ENCODE peak calls at places on chromosome 22, in four cellular contexts. K is stomach, X is breast epithelium, Z is spleen. Q is an unnamed sample. For H3K4me1, the result is how much of the 10 kb centered on the place peaks cover.

GRCh38 chr22:38016182-38017078 is 32.1 kb upstream of the SOX10 start:
- DNase-seq in K (peak), X (peak), Z (no peak), Q (peak)

GRCh38 chr22:38924197-38924952 is 33.0 kb upstream of the APOBEC3A start:
- DNase-seq in Z (no peak), K (peak), X (peak), Q (peak)

GRCh38 chr22:45651931-45652528 is 19.6 kb upstream of the ATXN10 start:
- DNase-seq in Z (peak), X (no peak), K (no peak), Q (no peak)

GRCh38 chr22:33321466-33321865 is 263.3 kb upstream of the SYN3 start:
- DNase-seq in X (no peak), Z (no peak), K (no peak), Q (no peak)

GRCh38 chr22:42892571-42893316 is 35.7 kb upstream of the ARFGAP3 start:
- DNase-seq in X (no peak), Z (peak), K (peak), Q (peak)

GRCh38 chr22:50084570-50084969 is 656 bp downstream of the MLC1 start:
- DNase-seq in K (no peak), X (no peak), Z (peak), Q (no peak)

GRCh38 chr22:27776410-27776958 is 25.1 kb downstream of the MN1 start:
- DNase-seq in Z (no peak), X (no peak), K (no peak), Q (no peak)

GRCh38 chr22:27715078-27715477 is 86.5 kb downstream of the MN1 start:
- DNase-seq in K (no peak), Z (peak), X (no peak), Q (no peak)

GRCh38 chr22:45499746-45500145 is 2.9 kb upstream of the FBLN1 start:
- DNase-seq in K (no peak), Z (no peak), X (no peak), Q (no peak)

GRCh38 chr22:27686534-27686933 is 115.0 kb downstream of the MN1 start:
- DNase-seq in K (peak), Z (no peak), X (peak), Q (no peak)

GRCh38 chr22:39212721-39213376 is 31.9 kb downstream of the PDGFB start:
- DNase-seq in X (no peak), K (no peak), Z (peak), Q (no peak)

GRCh38 chr22:30921108-30921507 is 47.5 kb downstream of the MORC2 start:
- DNase-seq in X (no peak), K (no peak), Z (no peak), Q (no peak)

GRCh38 chr22:35424761-35425160 is 24.8 kb downstream of the MCM5 start:
- DNase-seq in Z (no peak), X (no peak), K (no peak), Q (no peak)

GRCh38 chr22:24410110-24410856 is 17.1 kb upstream of the ADORA2A start:
- DNase-seq in Z (no peak), K (peak), X (no peak), Q (no peak)

GRCh38 chr22:25057013-25057881 is 104.7 kb downstream of the KIAA1671 start:
- DNase-seq in X (peak), Z (peak), K (peak), Q (peak)

GRCh38 chr22:35230417-35230816 is 26.9 kb upstream of the HMGXB4 start:
- DNase-seq in Z (no peak), X (no peak), K (no peak), Q (no peak)

GRCh38 chr22:36507518-36508010 is 724 bp upstream of the FOXRED2 start:
- DNase-seq in X (no peak), Z (no peak), K (no peak), Q (no peak)

GRCh38 chr22:36923458-36923784 is 10.0 kb downstream of the CSF2RB start:
- DNase-seq in Z (peak), X (no peak), K (no peak), Q (no peak)

GRCh38 chr22:31278643-31279326 is 13.5 kb downstream of the PIK3IP1 start:
- DNase-seq in K (peak), Z (no peak), X (no peak), Q (no peak)

GRCh38 chr22:44462246-44463015 is 35.6 kb downstream of the RTL6 start:
- DNase-seq in X (no peak), K (peak), Z (peak), Q (no peak)

GRCh38 chr22:32949719-32950118 is 108.5 kb downstream of the SYN3 start:
- DNase-seq in Z (no peak), X (no peak), K (no peak), Q (no peak)

GRCh38 chr22:17912942-17913704 is 111.2 kb downstream of the MICAL3 start:
- DNase-seq in Z (no peak), X (no peak), K (no peak), Q (no peak)

GRCh38 chr22:29914165-29914564 is 31.2 kb downstream of the MTMR3 start:
- DNase-seq in Z (no peak), K (no peak), X (no peak), Q (no peak)
- H3K27ac ChIP-seq in Z (no peak), K (peak), X (peak), Q (no peak)

DNA sequence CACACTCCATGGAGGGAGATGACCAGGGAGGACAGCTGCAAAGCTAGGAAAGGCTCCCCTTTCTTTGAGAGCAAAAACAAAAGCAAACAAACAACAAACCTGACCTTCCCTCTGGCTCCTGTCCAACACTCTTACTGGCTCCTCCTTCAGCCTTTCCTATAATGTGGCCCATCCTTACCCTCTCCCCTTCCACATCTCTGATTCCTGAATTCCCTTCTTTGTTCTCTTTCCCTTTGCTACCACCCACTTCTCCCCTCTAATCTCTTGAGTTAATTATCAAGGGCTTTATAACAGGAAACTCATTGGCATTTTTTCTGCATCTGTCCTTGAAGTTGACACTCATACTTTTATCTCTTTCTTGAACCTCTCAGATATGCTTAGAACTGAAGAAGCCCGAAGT is 56.3 kb downstream of the ZNF280B start:
- DNase-seq in K (no peak), Z (no peak), X (no peak), Q (no peak)
- TF ChIP-seq POLR2AphosphoS5 in K (no peak), Z (no peak), X (no peak), Q (no peak)

GRCh38 chr22:48823941-48824340 is 1003.7 kb downstream of the BRD1 start:
- DNase-seq in X (peak), K (no peak), Z (peak), Q (no peak)
- H3K4me1 ChIP-seq in X (under half), K (under half), Z (under half), Q (under half)

GRCh38 chr22:41369089-41369745 is 12.5 kb upstream of the TEF start:
- DNase-seq in Z (no peak), K (no peak), X (no peak), Q (no peak)
- H3K27ac ChIP-seq in Z (no peak), K (peak), X (peak), Q (peak)

GRCh38 chr22:20843501-20843900 is 15.1 kb downstream of the PI4KA start:
- DNase-seq in Z (no peak), K (no peak), X (no peak), Q (no peak)
- TF ChIP-seq POLR2AphosphoS5 in Z (no peak), K (peak), X (no peak), Q (no peak)

GRCh38 chr22:46776486-46776826 is 14.0 kb downstream of the TBC1D22A start:
- DNase-seq in K (no peak), X (no peak), Z (peak), Q (no peak)
- H3K4me1 ChIP-seq in K (half or more), X (under half), Z (half or more), Q (under half)

GRCh38 chr22:19760652-19761002 is at the start of gene TBX1:
- DNase-seq in Z (no peak), K (no peak), X (no peak), Q (no peak)

GRCh38 chr22:19759994-19760651 is 455 bp upstream of the TBX1 start:
- DNase-seq in Z (no peak), X (no peak), K (no peak), Q (no peak)

GRCh38 chr22:19762315-19763140 is 1.9 kb downstream of the TBX1 start:
- DNase-seq in Z (no peak), X (no peak), K (no peak), Q (no peak)

GRCh38 chr22:19761500-19762314 is 1.1 kb downstream of the TBX1 start:
- DNase-seq in X (no peak), Z (no peak), K (no peak), Q (no peak)

GRCh38 chr22:19761022-19761499 is 483 bp downstream of the TBX1 start:
- DNase-seq in Z (no peak), K (no peak), X (no peak), Q (no peak)
- H3K27ac ChIP-seq in Z (no peak), K (no peak), X (peak), Q (no peak)

GRCh38 chr22:41532908-41533825 is 11.1 kb downstream of the POLR3H start:
- DNase-seq in Z (peak), X (no peak), K (peak), Q (no peak)

GRCh38 chr22:41530612-41531421 is 13.5 kb downstream of the POLR3H start:
- DNase-seq in K (no peak), Z (no peak), X (no peak), Q (no peak)

GRCh38 chr22:41534219-41534618 is 10.1 kb downstream of the POLR3H start:
- DNase-seq in Z (no peak), K (no peak), X (no peak), Q (no peak)

GRCh38 chr22:41531422-41531727 is 12.9 kb downstream of the POLR3H start:
- DNase-seq in Z (no peak), X (no peak), K (no peak), Q (no peak)

DNA sequence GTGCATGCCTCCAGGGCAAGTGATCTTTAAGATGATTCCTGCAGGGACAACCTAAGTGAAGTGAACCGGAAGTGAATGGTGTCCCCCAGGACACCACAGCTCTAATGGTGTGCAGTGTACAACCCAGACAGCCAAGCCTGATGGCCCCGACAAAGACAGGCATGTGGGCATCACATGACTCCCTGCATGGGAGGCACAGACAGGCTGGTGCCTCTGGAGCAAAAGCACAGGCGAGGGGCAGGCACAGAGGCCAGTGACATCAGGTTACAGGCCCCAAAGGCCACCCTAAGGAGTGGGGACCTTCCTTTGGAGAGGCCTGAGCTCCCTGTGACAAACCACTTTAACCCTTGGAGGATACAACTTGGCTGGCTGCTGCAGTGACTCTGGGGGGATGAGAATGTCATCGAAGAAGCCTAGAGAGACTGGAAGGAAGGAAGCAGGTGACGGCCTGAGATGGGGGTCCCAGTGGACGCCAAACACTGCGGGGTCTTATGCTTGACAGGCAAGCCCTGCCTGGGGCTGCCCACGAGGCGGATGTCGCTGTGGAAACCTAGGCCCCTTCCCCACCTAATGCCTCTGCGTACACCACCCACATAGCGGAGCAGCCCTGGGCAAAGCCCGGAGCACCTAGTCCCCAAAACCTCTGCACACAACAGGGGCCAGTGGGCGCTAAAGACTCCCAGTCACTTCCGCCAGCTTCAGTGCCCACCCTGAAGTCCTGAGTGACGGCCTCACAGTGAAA is 12.4 kb downstream of the POLR3H start:
- DNase-seq in X (no peak), Z (no peak), K (no peak), Q (no peak)
- TF ChIP-seq POLR2AphosphoS5 in X (no peak), Z (no peak), K (no peak), Q (no peak)

GRCh38 chr22:26648011-26648497 is 9.3 kb upstream of the MIAT start:
- DNase-seq in K (no peak), X (no peak), Z (peak), Q (no peak)

GRCh38 chr22:26646158-26646557 is 11.2 kb upstream of the MIAT start:
- DNase-seq in Z (no peak), K (no peak), X (no peak), Q (no peak)

GRCh38 chr22:26643368-26644100 is 13.9 kb upstream of the MIAT start:
- DNase-seq in X (no peak), Z (no peak), K (no peak), Q (no peak)

DNA sequence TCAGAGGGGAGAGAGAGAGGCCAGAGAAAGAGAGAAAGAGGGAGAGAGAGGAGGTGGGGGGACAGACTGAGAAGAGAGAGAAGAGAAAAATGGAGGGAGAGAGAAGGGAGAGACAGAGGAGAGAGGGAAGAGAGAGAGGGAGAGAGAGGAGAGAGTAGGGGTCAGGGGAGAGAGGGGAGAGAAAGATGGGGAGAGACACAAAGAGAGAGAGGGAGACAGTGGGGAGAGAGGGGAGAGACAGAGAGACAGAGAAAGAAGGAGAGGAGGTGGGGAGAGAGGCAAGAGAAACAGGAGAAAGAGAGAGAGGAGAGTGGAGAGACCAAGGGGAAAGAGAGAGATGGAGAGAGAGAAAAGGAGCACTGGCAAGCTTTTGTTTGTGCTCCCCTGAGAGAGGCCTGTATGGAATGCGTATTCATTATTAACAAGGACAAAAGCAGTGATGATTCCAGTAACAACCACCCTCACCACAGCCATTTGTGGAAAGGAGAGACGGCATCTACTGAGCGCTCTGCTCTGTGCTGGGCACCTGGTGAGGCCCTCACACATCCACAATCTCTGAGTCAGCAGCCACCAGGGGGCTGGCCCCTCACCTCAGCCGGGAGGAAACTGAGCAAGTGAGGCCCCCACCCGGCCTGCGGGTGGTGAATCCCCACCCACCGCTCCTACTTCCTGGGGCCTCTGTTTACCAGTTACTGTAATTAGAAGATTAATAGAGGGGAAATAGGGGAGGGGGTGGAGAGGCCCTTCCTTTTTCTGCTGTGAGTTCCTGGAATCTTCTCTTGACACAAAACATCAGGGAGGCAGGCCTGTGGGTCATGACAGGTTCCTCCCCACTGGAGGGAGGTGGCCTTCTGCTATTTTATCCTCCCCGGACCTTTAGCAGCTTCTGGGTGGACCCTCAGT is 14.7 kb upstream of the MIAT start:
- DNase-seq in Z (peak), K (peak), X (no peak), Q (no peak)
- H3K4me1 ChIP-seq in Z (under half), K (under half), X (under half), Q (under half)

DNA sequence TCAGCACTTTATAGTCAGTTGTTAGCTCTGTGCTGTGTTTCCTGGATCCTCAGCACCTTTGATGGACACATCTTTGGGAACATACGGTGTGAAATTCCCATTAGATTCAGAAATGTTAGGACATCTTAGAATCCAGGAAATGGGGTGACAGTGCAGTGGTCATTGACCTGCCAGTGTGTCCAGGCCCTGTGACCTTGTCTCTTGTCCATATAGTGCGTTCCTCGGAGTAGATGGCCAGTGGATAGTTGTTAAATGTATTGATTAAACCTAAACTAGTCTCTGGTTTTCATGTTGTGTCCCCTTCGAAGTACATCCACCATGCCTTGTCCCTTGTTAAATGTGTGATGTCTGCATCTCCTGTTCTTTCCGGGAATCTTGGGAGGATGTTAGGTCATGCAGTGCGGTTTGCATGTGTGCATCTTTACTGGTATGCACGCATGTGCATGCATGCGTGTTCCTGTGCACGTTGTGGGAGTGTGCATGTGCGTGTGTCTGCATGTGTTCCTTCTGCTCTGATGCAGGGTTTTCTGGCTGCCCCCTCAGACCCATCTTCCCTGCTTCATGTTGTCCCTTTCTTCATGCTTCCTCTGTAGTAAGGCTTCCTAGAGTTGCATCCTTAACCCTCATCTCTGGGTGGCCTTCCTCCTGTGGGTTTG is 4.0 kb downstream of the DGCR8 start:
- DNase-seq in K (no peak), X (no peak), Z (peak), Q (no peak)
- H3K27ac ChIP-seq in K (peak), X (no peak), Z (no peak), Q (no peak)